ENCODE peak calls at places on chromosomes 13 and 19, in seven cellular contexts. One of them, this sample, is unnamed.

GRCh38 chr13:83211301-83211700 is 671.0 kb downstream of the SLITRK1 start:
- DNase-seq in HepG2: no peak
- DNase-seq in GM12878: no peak
- DNase-seq in H1: no peak
- DNase-seq in Panc1: no peak
- DNase-seq in SK-N-SH: no peak
- DNase-seq in K562: no peak
- DNase-seq in this sample: no peak

GRCh38 chr19:14576363-14576762 is 4.5 kb upstream of the NDUFB7 start:
- DNase-seq in HepG2: no peak
- DNase-seq in GM12878: no peak
- DNase-seq in H1: no peak
- DNase-seq in Panc1: no peak
- DNase-seq in SK-N-SH: no peak
- DNase-seq in K562: no peak
- DNase-seq in this sample: no peak

GRCh38 chr13:46648166-46648607 is 95.2 kb downstream of the LRCH1 start:
- DNase-seq in HepG2: peak
- DNase-seq in GM12878: no peak
- DNase-seq in H1: no peak
- DNase-seq in Panc1: no peak
- DNase-seq in SK-N-SH: no peak
- DNase-seq in K562: no peak
- DNase-seq in this sample: peak

GRCh38 chr19:55857974-55858373 is 21.6 kb downstream of the NLRP4 start:
- DNase-seq in HepG2: no peak
- DNase-seq in GM12878: no peak
- DNase-seq in H1: no peak
- DNase-seq in Panc1: no peak
- DNase-seq in SK-N-SH: no peak
- DNase-seq in K562: no peak
- DNase-seq in this sample: no peak

GRCh38 chr19:30229524-30230174 is 142.5 kb upstream of the ZNF536 start:
- DNase-seq in HepG2: no peak
- DNase-seq in GM12878: no peak
- DNase-seq in H1: peak
- DNase-seq in Panc1: no peak
- DNase-seq in SK-N-SH: peak
- DNase-seq in K562: no peak
- DNase-seq in this sample: no peak

GRCh38 chr19:53057904-53058579 is 13.5 kb downstream of the ERVV-2 start:
- DNase-seq in HepG2: no peak
- DNase-seq in GM12878: no peak
- DNase-seq in H1: peak
- DNase-seq in Panc1: no peak
- DNase-seq in SK-N-SH: peak
- DNase-seq in K562: no peak
- DNase-seq in this sample: no peak

GRCh38 chr19:2744113-2744512 is 4.3 kb upstream of the SLC39A3 start:
- DNase-seq in HepG2: no peak
- DNase-seq in GM12878: no peak
- DNase-seq in H1: no peak
- DNase-seq in Panc1: no peak
- DNase-seq in SK-N-SH: no peak
- DNase-seq in K562: no peak
- DNase-seq in this sample: no peak

GRCh38 chr19:45501730-45502014 is 3.4 kb downstream of the PPM1N start:
- DNase-seq in HepG2: no peak
- DNase-seq in GM12878: no peak
- DNase-seq in H1: no peak
- DNase-seq in Panc1: no peak
- DNase-seq in SK-N-SH: peak
- DNase-seq in K562: peak
- DNase-seq in this sample: no peak

GRCh38 chr19:29019403-29019802 is 193.5 kb downstream of the UQCRFS1 start:
- DNase-seq in HepG2: no peak
- DNase-seq in GM12878: no peak
- DNase-seq in H1: no peak
- DNase-seq in Panc1: no peak
- DNase-seq in SK-N-SH: no peak
- DNase-seq in K562: no peak
- DNase-seq in this sample: no peak

GRCh38 chr13:59641758-59642157 is 522.0 kb downstream of the DIAPH3 start:
- DNase-seq in HepG2: no peak
- DNase-seq in GM12878: no peak
- DNase-seq in H1: no peak
- DNase-seq in Panc1: no peak
- DNase-seq in SK-N-SH: no peak
- DNase-seq in K562: no peak
- DNase-seq in this sample: no peak

GRCh38 chr19:27851543-27852060 is 1361.3 kb downstream of the UQCRFS1 start:
- DNase-seq in HepG2: no peak
- DNase-seq in GM12878: no peak
- DNase-seq in H1: no peak
- DNase-seq in Panc1: no peak
- DNase-seq in SK-N-SH: no peak
- DNase-seq in K562: no peak
- DNase-seq in this sample: no peak

GRCh38 chr19:7729831-7730285 is 2.1 kb downstream of the CLEC4G start:
- DNase-seq in HepG2: no peak
- DNase-seq in GM12878: no peak
- DNase-seq in H1: peak
- DNase-seq in Panc1: no peak
- DNase-seq in SK-N-SH: no peak
- DNase-seq in K562: no peak
- DNase-seq in this sample: no peak

GRCh38 chr19:45473366-45474190 is 5.8 kb downstream of the FOSB start:
- DNase-seq in HepG2: no peak
- DNase-seq in GM12878: no peak
- DNase-seq in H1: no peak
- DNase-seq in Panc1: no peak
- DNase-seq in SK-N-SH: no peak
- DNase-seq in K562: no peak
- DNase-seq in this sample: no peak

GRCh38 chr19:48381178-48381950 is 10.0 kb downstream of the KDELR1 start:
- DNase-seq in HepG2: no peak
- DNase-seq in GM12878: no peak
- DNase-seq in H1: no peak
- DNase-seq in Panc1: no peak
- DNase-seq in SK-N-SH: no peak
- DNase-seq in K562: no peak
- DNase-seq in this sample: no peak

DNA sequence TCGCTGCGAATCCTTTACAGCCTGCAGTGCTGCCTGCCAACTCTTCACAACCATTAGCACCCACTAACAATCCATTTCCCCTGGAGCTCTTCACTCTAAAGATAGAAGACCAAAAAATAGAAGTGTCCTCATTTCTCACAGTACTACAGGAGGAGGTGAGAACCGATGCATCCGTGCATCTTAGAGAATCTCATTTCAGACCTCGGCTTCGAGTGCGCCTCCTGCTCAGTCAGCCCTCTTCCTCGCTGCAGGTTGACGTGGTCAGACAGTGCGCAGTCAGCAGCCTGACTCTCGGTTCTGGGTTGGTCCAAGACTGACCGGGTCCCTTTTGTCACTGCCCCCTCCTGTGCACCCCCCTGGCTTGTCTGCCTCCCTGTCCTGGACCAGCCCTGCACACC is 85.3 kb downstream of the RAB20 start:
- DNase-seq in HepG2: no peak
- DNase-seq in GM12878: no peak
- DNase-seq in H1: no peak
- DNase-seq in Panc1: no peak
- DNase-seq in SK-N-SH: no peak
- DNase-seq in K562: no peak
- DNase-seq in this sample: no peak
- TF ChIP-seq SIN3A in HepG2: no peak
- TF ChIP-seq SIN3A in GM12878: no peak
- TF ChIP-seq SIN3A in H1: no peak
- TF ChIP-seq SIN3A in Panc1: no peak
- TF ChIP-seq SIN3A in SK-N-SH: no peak
- TF ChIP-seq SIN3A in K562: no peak
- TF ChIP-seq SIN3A in this sample: no peak

GRCh38 chr13:110834572-110834971 is 80.3 kb downstream of the ANKRD10 start:
- DNase-seq in HepG2: no peak
- DNase-seq in GM12878: no peak
- DNase-seq in H1: no peak
- DNase-seq in Panc1: no peak
- DNase-seq in SK-N-SH: no peak
- DNase-seq in K562: no peak
- DNase-seq in this sample: no peak
- TF ChIP-seq SIN3A in HepG2: no peak
- TF ChIP-seq SIN3A in GM12878: no peak
- TF ChIP-seq SIN3A in H1: no peak
- TF ChIP-seq SIN3A in Panc1: no peak
- TF ChIP-seq SIN3A in SK-N-SH: no peak
- TF ChIP-seq SIN3A in K562: no peak
- TF ChIP-seq SIN3A in this sample: no peak

GRCh38 chr13:51557875-51558604 is 26.2 kb upstream of the WDFY2 start:
- DNase-seq in HepG2: no peak
- DNase-seq in GM12878: no peak
- DNase-seq in H1: no peak
- DNase-seq in Panc1: no peak
- DNase-seq in SK-N-SH: no peak
- DNase-seq in K562: no peak
- DNase-seq in this sample: no peak
- TF ChIP-seq SIN3A in HepG2: no peak
- TF ChIP-seq SIN3A in GM12878: no peak
- TF ChIP-seq SIN3A in H1: no peak
- TF ChIP-seq SIN3A in Panc1: no peak
- TF ChIP-seq SIN3A in SK-N-SH: no peak
- TF ChIP-seq SIN3A in K562: no peak
- TF ChIP-seq SIN3A in this sample: no peak

GRCh38 chr19:662207-662961 is 630 bp downstream of the RNF126 start:
- DNase-seq in HepG2: peak
- DNase-seq in GM12878: no peak
- DNase-seq in H1: no peak
- DNase-seq in Panc1: no peak
- DNase-seq in SK-N-SH: peak
- DNase-seq in K562: peak
- DNase-seq in this sample: no peak
- TF ChIP-seq SIN3A in HepG2: peak
- TF ChIP-seq SIN3A in GM12878: peak
- TF ChIP-seq SIN3A in H1: peak
- TF ChIP-seq SIN3A in Panc1: peak
- TF ChIP-seq SIN3A in SK-N-SH: no peak
- TF ChIP-seq SIN3A in K562: peak
- TF ChIP-seq SIN3A in this sample: no peak

GRCh38 chr13:100675660-100676129 is 1.1 kb upstream of the TMTC4 start:
- DNase-seq in HepG2: no peak
- DNase-seq in GM12878: no peak
- DNase-seq in H1: no peak
- DNase-seq in Panc1: no peak
- DNase-seq in SK-N-SH: no peak
- DNase-seq in K562: no peak
- DNase-seq in this sample: no peak

GRCh38 chr13:100674848-100675659 is 459 bp upstream of the TMTC4 start:
- DNase-seq in HepG2: peak
- DNase-seq in GM12878: peak
- DNase-seq in H1: peak
- DNase-seq in Panc1: peak
- DNase-seq in SK-N-SH: peak
- DNase-seq in K562: peak
- DNase-seq in this sample: peak

GRCh38 chr13:100674363-100674847 is at the start of gene TMTC4:
- DNase-seq in HepG2: peak
- DNase-seq in GM12878: no peak
- DNase-seq in H1: no peak
- DNase-seq in Panc1: no peak
- DNase-seq in SK-N-SH: peak
- DNase-seq in K562: peak
- DNase-seq in this sample: no peak

GRCh38 chr13:100673376-100673830 is 1.2 kb downstream of the TMTC4 start:
- DNase-seq in HepG2: no peak
- DNase-seq in GM12878: no peak
- DNase-seq in H1: peak
- DNase-seq in Panc1: no peak
- DNase-seq in SK-N-SH: peak
- DNase-seq in K562: no peak
- DNase-seq in this sample: no peak

GRCh38 chr13:100673831-100674362 is 698 bp downstream of the TMTC4 start:
- DNase-seq in HepG2: peak
- DNase-seq in GM12878: no peak
- DNase-seq in H1: no peak
- DNase-seq in Panc1: no peak
- DNase-seq in SK-N-SH: no peak
- DNase-seq in K562: peak
- DNase-seq in this sample: peak
- TF ChIP-seq SIN3A in HepG2: no peak
- TF ChIP-seq SIN3A in GM12878: no peak
- TF ChIP-seq SIN3A in H1: no peak
- TF ChIP-seq SIN3A in Panc1: no peak
- TF ChIP-seq SIN3A in SK-N-SH: no peak
- TF ChIP-seq SIN3A in K562: no peak
- TF ChIP-seq SIN3A in this sample: no peak